ENCODE peak calls at places on chromosomes 11 and 22, in four cellular contexts. T, Z, C and V are unnamed samples.

GRCh38 chr11:31786996-31787685 is 24.0 kb downstream of the PAX6 start:
- DNase-seq in Z (no peak), T (no peak), C (no peak), V (no peak)

GRCh38 chr11:123302751-123303195 is 107.7 kb upstream of the CLMP start:
- DNase-seq in T (no peak), C (no peak), Z (no peak), V (no peak)

GRCh38 chr22:30265851-30266444 is 703 bp downstream of the OSM start:
- DNase-seq in C (no peak), T (no peak), Z (no peak), V (no peak)

GRCh38 chr11:86484164-86484794 is 109.6 kb downstream of the CCDC81 start:
- DNase-seq in C (peak), Z (no peak), T (peak), V (peak)

GRCh38 chr11:103618532-103618931 is 417.9 kb upstream of the DDI1 start:
- DNase-seq in T (no peak), Z (no peak), C (peak), V (peak)

GRCh38 chr11:118622376-118623290 is 15.2 kb downstream of the PHLDB1 start:
- DNase-seq in Z (no peak), T (no peak), C (no peak), V (peak)

GRCh38 chr22:49571326-49571725 is 256.3 kb downstream of the BRD1 start:
- DNase-seq in Z (peak), T (peak), C (no peak), V (peak)

GRCh38 chr11:30801357-30801756 is 215.2 kb upstream of the MPPED2 start:
- DNase-seq in T (no peak), C (no peak), Z (no peak), V (no peak)

GRCh38 chr11:125562430-125562829 is 6.8 kb upstream of the EI24 start:
- DNase-seq in C (no peak), Z (no peak), T (no peak), V (no peak)

GRCh38 chr11:119367661-119368120 is 13.8 kb downstream of the USP2 start:
- DNase-seq in T (peak), Z (no peak), C (no peak), V (no peak)

GRCh38 chr11:35272391-35272821 is 133.4 kb downstream of the CD44 start:
- DNase-seq in C (no peak), T (no peak), Z (no peak), V (no peak)

GRCh38 chr22:37442537-37442936 is 15.3 kb upstream of the ELFN2 start:
- DNase-seq in C (no peak), T (no peak), Z (no peak), V (no peak)

GRCh38 chr11:69388661-69389060 is 92.8 kb upstream of the LINC01488 start:
- DNase-seq in C (no peak), Z (no peak), T (no peak), V (peak)

GRCh38 chr22:42396621-42397331 is 35.4 kb downstream of the NFAM1 start:
- DNase-seq in Z (no peak), C (no peak), T (no peak), V (no peak)

GRCh38 chr11:120520091-120520822 is 8.7 kb downstream of the GRIK4 start:
- DNase-seq in T (no peak), C (no peak), Z (no peak), V (no peak)

GRCh38 chr11:117222991-117223740 is 8.7 kb downstream of the PCSK7 start:
- DNase-seq in C (no peak), T (peak), Z (no peak), V (no peak)

GRCh38 chr11:126731526-126731925 is 269.0 kb downstream of the KIRREL3 start:
- DNase-seq in Z (no peak), T (no peak), C (no peak), V (no peak)

GRCh38 chr11:32580967-32581366 is 2.7 kb upstream of the EIF3M start:
- DNase-seq in Z (no peak), C (no peak), T (no peak), V (no peak)

GRCh38 chr22:44091021-44091721 is 67.1 kb downstream of the PARVB start:
- DNase-seq in C (no peak), T (no peak), Z (no peak), V (no peak)

GRCh38 chr11:121625784-121626506 is 173.2 kb upstream of the SORL1-AS1 start:
- DNase-seq in C (no peak), Z (no peak), T (no peak), V (no peak)

GRCh38 chr22:43796567-43796966 is 15.5 kb downstream of the EFCAB6 start:
- DNase-seq in C (peak), Z (no peak), T (no peak), V (no peak)

GRCh38 chr11:19432370-19433163 is 191.8 kb upstream of the E2F8 start:
- DNase-seq in Z (no peak), T (no peak), C (peak), V (no peak)

GRCh38 chr11:69530278-69531070 is 49.0 kb downstream of the LINC01488 start:
- DNase-seq in T (no peak), C (no peak), Z (no peak), V (peak)

GRCh38 chr11:1150769-1151365 is 6.9 kb upstream of the MUC5AC start:
- DNase-seq in C (no peak), T (no peak), Z (peak), V (peak)

GRCh38 chr11:1218256-1218787 is 4.5 kb upstream of the MUC5B start:
- DNase-seq in Z (no peak), C (no peak), T (no peak), V (no peak)

GRCh38 chr11:59615132-59615636 is 390 bp downstream of the OSBP start:
- DNase-seq in T (peak), C (no peak), Z (peak), V (peak)

GRCh38 chr11:36030707-36031365 is 87.0 kb downstream of the LDLRAD3 start:
- DNase-seq in Z (no peak), T (no peak), C (peak), V (no peak)

GRCh38 chr22:33909906-33910305 is 10.4 kb downstream of the LARGE1 start:
- DNase-seq in T (no peak), Z (no peak), C (no peak), V (no peak)

GRCh38 chr22:44192098-44192810 is 11.5 kb downstream of the PARVG start:
- DNase-seq in T (no peak), Z (no peak), C (no peak), V (peak)